ENCODE peak calls at places on chromosomes 13 and 19, in eight cellular contexts. Z is right lobe of liver; T is left ventricle myocardium inferior; J is LoVo; D is stimulated activated CD4-positive, alpha-beta T cell treated with anti-CD3 and anti-CD28 coated beads, Interleukin-4, amount 100 ng/mL, for 1 hour; K is astrocyte of the cerebellum; V is NCI-H1436 treated with DMSO at 0.1 percent for 48 hours; C is neural progenitor cell. M is an unnamed sample.

GRCh38 chr13:27168870-27169525 is 2.6 kb downstream of the USP12 start:
- DNase-seq in Z (no peak), T (no peak), J (peak; percentile 30), D (no peak), K (no peak), V (no peak), C (no peak), M (no peak)

GRCh38 chr19:6564393-6564792 is 26.6 kb downstream of the CD70 start:
- DNase-seq in Z (no peak), T (no peak), J (no peak), D (no peak), K (no peak), V (no peak), C (peak; percentile 15), M (peak; percentile 27)

GRCh38 chr19:13974073-13974472 is 21.8 kb downstream of the DCAF15 start:
- DNase-seq in Z (no peak), T (no peak), J (no peak), D (peak; percentile 50), K (no peak), V (peak; percentile 92), C (peak; percentile 82), M (no peak)

GRCh38 chr19:45765365-45766292 is 3.4 kb downstream of the SIX5 start:
- DNase-seq in Z (no peak), T (no peak), J (no peak), D (no peak), K (no peak), V (no peak), C (no peak), M (no peak)

GRCh38 chr19:11421607-11422098 is 2.5 kb upstream of the RGL3 start:
- DNase-seq in Z (peak; percentile 68), T (peak; percentile 59), J (no peak), D (peak; percentile 49), K (no peak), V (no peak), C (peak; percentile 61), M (no peak)

GRCh38 chr19:51059715-51060114 is 5.2 kb downstream of the KLK13 start:
- DNase-seq in Z (no peak), T (no peak), J (no peak), D (no peak), K (no peak), V (no peak), C (no peak), M (no peak)

GRCh38 chr19:47494211-47494547 is 10.2 kb upstream of the KPTN start:
- DNase-seq in Z (no peak), T (no peak), J (no peak), D (no peak), K (no peak), V (no peak), C (no peak), M (no peak)

GRCh38 chr19:45681391-45682015 is 10.2 kb downstream of the SNRPD2 start:
- DNase-seq in Z (peak; percentile 86), T (peak; percentile 83), J (peak; percentile 90), D (peak; percentile 84), K (peak; percentile 39), V (peak; percentile 43), C (peak; percentile 85), M (peak; percentile 76)

GRCh38 chr19:38003427-38004099 is 96.6 kb downstream of the SIPA1L3 start:
- DNase-seq in Z (peak; percentile 39), T (peak; percentile 68), J (no peak), D (peak; percentile 9), K (peak; percentile 68), V (no peak), C (peak; percentile 85), M (peak; percentile 94)

GRCh38 chr19:869245-870177 is 10.0 kb downstream of the CFD start:
- DNase-seq in Z (peak; percentile 29), T (peak; percentile 66), J (peak; percentile 27), D (no peak), K (peak; percentile 91), V (no peak), C (no peak), M (peak; percentile 90)

GRCh38 chr13:85377783-85378182 is 421.4 kb downstream of the SLITRK6 start:
- DNase-seq in Z (no peak), T (no peak), J (no peak), D (no peak), K (no peak), V (no peak), C (no peak), M (no peak)

GRCh38 chr19:49801966-49802661 is 11.0 kb downstream of the FUZ start:
- DNase-seq in Z (no peak), T (peak; percentile 94), J (no peak), D (no peak), K (peak; percentile 66), V (peak; percentile 40), C (peak; percentile 84), M (peak; percentile 59)

GRCh38 chr19:41909706-41910105 is 18.5 kb downstream of the ERFL start:
- DNase-seq in Z (no peak), T (no peak), J (no peak), D (no peak), K (no peak), V (no peak), C (no peak), M (no peak)

GRCh38 chr13:78152415-78152814 is 233.8 kb upstream of the EDNRB start:
- DNase-seq in Z (no peak), T (no peak), J (no peak), D (no peak), K (no peak), V (no peak), C (no peak), M (no peak)

GRCh38 chr13:107157272-107157671 is 589.3 kb upstream of the ARGLU1 start:
- DNase-seq in Z (no peak), T (no peak), J (no peak), D (no peak), K (no peak), V (no peak), C (no peak), M (peak; percentile 19)

GRCh38 chr19:793775-794174 is 3.5 kb upstream of the PTBP1 start:
- DNase-seq in Z (no peak), T (no peak), J (no peak), D (no peak), K (no peak), V (no peak), C (no peak), M (no peak)

GRCh38 chr19:19956431-19957075 is 55.8 kb downstream of the ZNF93 start:
- DNase-seq in Z (no peak), T (no peak), J (no peak), D (no peak), K (no peak), V (no peak), C (peak; percentile 87), M (no peak)